ENCODE peak calls at places on chromosomes 5 and 9, in seven cellular contexts. One of them, this sample, is unnamed.
A peak's percentile ranks its signal among the peaks of the same experiment; 100 is the strongest.

GRCh38 chr9:72721086-72721485 is 199.7 kb downstream of the TMC1 start:
- DNase-seq in hypothalamus: no peak
- DNase-seq in astrocyte of the spinal cord: no peak
- DNase-seq in PC-3: no peak
- DNase-seq in Daoy: no peak
- DNase-seq in H9: no peak
- DNase-seq in stimulated activated CD4-positive, alpha-beta T cell treated with anti-CD3 and anti-CD28 coated beads, TNF-alpha, amount 100 ng/mL, for 1 hour: no peak
- DNase-seq in this sample: no peak

GRCh38 chr5:126003309-126003708 is 419.9 kb upstream of the GRAMD2B start:
- DNase-seq in hypothalamus: no peak
- DNase-seq in astrocyte of the spinal cord: peak; percentile 98
- DNase-seq in PC-3: no peak
- DNase-seq in Daoy: peak; percentile 86
- DNase-seq in H9: no peak
- DNase-seq in stimulated activated CD4-positive, alpha-beta T cell treated with anti-CD3 and anti-CD28 coated beads, TNF-alpha, amount 100 ng/mL, for 1 hour: no peak
- DNase-seq in this sample: no peak

GRCh38 chr5:30871191-30871590 is 322.3 kb upstream of the CDH6 start:
- DNase-seq in hypothalamus: no peak
- DNase-seq in astrocyte of the spinal cord: no peak
- DNase-seq in PC-3: no peak
- DNase-seq in Daoy: no peak
- DNase-seq in H9: no peak
- DNase-seq in stimulated activated CD4-positive, alpha-beta T cell treated with anti-CD3 and anti-CD28 coated beads, TNF-alpha, amount 100 ng/mL, for 1 hour: no peak
- DNase-seq in this sample: no peak

GRCh38 chr9:125472926-125473701 is 211.5 kb downstream of the GAPVD1 start:
- DNase-seq in hypothalamus: no peak
- DNase-seq in astrocyte of the spinal cord: peak; percentile 59
- DNase-seq in PC-3: no peak
- DNase-seq in Daoy: peak; percentile 71
- DNase-seq in H9: no peak
- DNase-seq in stimulated activated CD4-positive, alpha-beta T cell treated with anti-CD3 and anti-CD28 coated beads, TNF-alpha, amount 100 ng/mL, for 1 hour: no peak
- DNase-seq in this sample: no peak

GRCh38 chr5:67082941-67083340 is 113.7 kb downstream of the CD180 start:
- DNase-seq in hypothalamus: no peak
- DNase-seq in astrocyte of the spinal cord: no peak
- DNase-seq in PC-3: no peak
- DNase-seq in Daoy: no peak
- DNase-seq in H9: no peak
- DNase-seq in stimulated activated CD4-positive, alpha-beta T cell treated with anti-CD3 and anti-CD28 coated beads, TNF-alpha, amount 100 ng/mL, for 1 hour: no peak
- DNase-seq in this sample: no peak

GRCh38 chr9:135066291-135066690 is 21.2 kb upstream of the OLFM1 start:
- DNase-seq in hypothalamus: no peak
- DNase-seq in astrocyte of the spinal cord: no peak
- DNase-seq in PC-3: no peak
- DNase-seq in Daoy: no peak
- DNase-seq in H9: peak; percentile 1
- DNase-seq in stimulated activated CD4-positive, alpha-beta T cell treated with anti-CD3 and anti-CD28 coated beads, TNF-alpha, amount 100 ng/mL, for 1 hour: no peak
- DNase-seq in this sample: no peak

GRCh38 chr5:38424237-38425080 is 132.0 kb downstream of the LIFR start:
- DNase-seq in hypothalamus: no peak
- DNase-seq in astrocyte of the spinal cord: no peak
- DNase-seq in PC-3: no peak
- DNase-seq in Daoy: no peak
- DNase-seq in H9: no peak
- DNase-seq in stimulated activated CD4-positive, alpha-beta T cell treated with anti-CD3 and anti-CD28 coated beads, TNF-alpha, amount 100 ng/mL, for 1 hour: no peak
- DNase-seq in this sample: no peak

GRCh38 chr5:181189363-181189961 is 15.5 kb downstream of the TRIM7 start:
- DNase-seq in hypothalamus: no peak
- DNase-seq in astrocyte of the spinal cord: peak; percentile 51
- DNase-seq in PC-3: peak; percentile 33
- DNase-seq in Daoy: peak; percentile 62
- DNase-seq in H9: no peak
- DNase-seq in stimulated activated CD4-positive, alpha-beta T cell treated with anti-CD3 and anti-CD28 coated beads, TNF-alpha, amount 100 ng/mL, for 1 hour: no peak
- DNase-seq in this sample: no peak

GRCh38 chr5:109063223-109063622 is 315.5 kb downstream of the FER start:
- DNase-seq in hypothalamus: no peak
- DNase-seq in astrocyte of the spinal cord: no peak
- DNase-seq in PC-3: no peak
- DNase-seq in Daoy: no peak
- DNase-seq in H9: no peak
- DNase-seq in stimulated activated CD4-positive, alpha-beta T cell treated with anti-CD3 and anti-CD28 coated beads, TNF-alpha, amount 100 ng/mL, for 1 hour: no peak
- DNase-seq in this sample: no peak

GRCh38 chr5:10539685-10539998 is 24.2 kb upstream of the ANKRD33B start:
- DNase-seq in hypothalamus: no peak
- DNase-seq in astrocyte of the spinal cord: no peak
- DNase-seq in PC-3: no peak
- DNase-seq in Daoy: no peak
- DNase-seq in H9: no peak
- DNase-seq in stimulated activated CD4-positive, alpha-beta T cell treated with anti-CD3 and anti-CD28 coated beads, TNF-alpha, amount 100 ng/mL, for 1 hour: no peak
- DNase-seq in this sample: no peak

GRCh38 chr5:94524841-94525697 is 93.3 kb downstream of the KIAA0825 start:
- DNase-seq in hypothalamus: no peak
- DNase-seq in astrocyte of the spinal cord: peak; percentile 49
- DNase-seq in PC-3: peak; percentile 53
- DNase-seq in Daoy: peak; percentile 23
- DNase-seq in H9: no peak
- DNase-seq in stimulated activated CD4-positive, alpha-beta T cell treated with anti-CD3 and anti-CD28 coated beads, TNF-alpha, amount 100 ng/mL, for 1 hour: no peak
- DNase-seq in this sample: no peak